ENCODE peak calls at places on chromosome 4, in six cellular contexts. G is stomach, P is RWPE1, Y is GM13977, K is ELF-1, M is bronchial epithelial cell. D is an unnamed sample.

GRCh38 chr4:8199594-8200301 is 658 bp downstream of the SH3TC1 start:
- DNase-seq in G (peak), P (peak), Y (peak), K (no peak), M (no peak), D (no peak)

GRCh38 chr4:113810906-113811305 is 49.4 kb upstream of the CAMK2D start:
- DNase-seq in G (no peak), P (no peak), Y (no peak), K (no peak), M (no peak), D (no peak)

GRCh38 chr4:5409980-5410618 is 298.3 kb downstream of the EVC2 start:
- DNase-seq in G (no peak), P (no peak), Y (no peak), K (no peak), M (no peak), D (peak)

GRCh38 chr4:106583567-106583966 is 215.0 kb upstream of the GIMD1 start:
- DNase-seq in G (no peak), P (peak), Y (no peak), K (no peak), M (peak), D (peak)

GRCh38 chr4:174434455-174434854 is 87.8 kb downstream of the HPGD start:
- DNase-seq in G (no peak), P (no peak), Y (no peak), K (no peak), M (no peak), D (peak)

GRCh38 chr4:4501678-4502077 is 40.2 kb downstream of the STX18 start:
- DNase-seq in G (no peak), P (no peak), Y (no peak), K (no peak), M (no peak), D (no peak)

GRCh38 chr4:78247541-78248285 is 190.6 kb downstream of the FRAS1 start:
- DNase-seq in G (no peak), P (no peak), Y (no peak), K (no peak), M (peak), D (no peak)

GRCh38 chr4:107247738-107248137 is 211.6 kb upstream of the DKK2 start:
- DNase-seq in G (no peak), P (no peak), Y (no peak), K (no peak), M (no peak), D (no peak)

GRCh38 chr4:186819357-186820086 is 95.9 kb upstream of the FAT1 start:
- DNase-seq in G (no peak), P (no peak), Y (no peak), K (no peak), M (peak), D (no peak)

GRCh38 chr4:7649741-7650531 is 215.2 kb upstream of the PSAPL1 start:
- DNase-seq in G (no peak), P (peak), Y (peak), K (no peak), M (peak), D (no peak)

GRCh38 chr4:158172558-158173258 is at the start of gene GASK1B:
- DNase-seq in G (no peak), P (peak), Y (peak), K (peak), M (peak), D (peak)

GRCh38 chr4:119227690-119228089 is 15.2 kb downstream of the USP53 start:
- DNase-seq in G (no peak), P (no peak), Y (no peak), K (no peak), M (no peak), D (no peak)

GRCh38 chr4:126955292-126956191 is 677.2 kb upstream of the INTU start:
- DNase-seq in G (no peak), P (no peak), Y (no peak), K (peak), M (no peak), D (peak)

GRCh38 chr4:151921371-151921770 is 160.6 kb upstream of the GATB start:
- DNase-seq in G (no peak), P (peak), Y (no peak), K (no peak), M (no peak), D (no peak)

GRCh38 chr4:15396157-15396800 is 31.6 kb upstream of the C1QTNF7 start:
- DNase-seq in G (peak), P (peak), Y (peak), K (peak), M (peak), D (peak)

GRCh38 chr4:637536-637935 is 12.2 kb downstream of the PDE6B start:
- DNase-seq in G (no peak), P (no peak), Y (no peak), K (no peak), M (no peak), D (no peak)

GRCh38 chr4:125590158-125590557 is 275.4 kb downstream of the FAT4 start:
- DNase-seq in G (no peak), P (no peak), Y (no peak), K (no peak), M (no peak), D (no peak)

GRCh38 chr4:18931643-18932373 is 910.3 kb upstream of the LCORL start:
- DNase-seq in G (no peak), P (no peak), Y (no peak), K (no peak), M (no peak), D (no peak)

GRCh38 chr4:76250962-76251361 is 559 bp upstream of the FAM47E start:
- DNase-seq in G (no peak), P (peak), Y (peak), K (no peak), M (no peak), D (peak)

GRCh38 chr4:32589853-32590252 is 1869.7 kb downstream of the PCDH7 start:
- DNase-seq in G (no peak), P (no peak), Y (no peak), K (no peak), M (no peak), D (no peak)

GRCh38 chr4:136920092-136920491 is 612.2 kb downstream of the PCDH18 start:
- DNase-seq in G (no peak), P (no peak), Y (no peak), K (no peak), M (no peak), D (no peak)

GRCh38 chr4:47271296-47271695 is 192.2 kb downstream of the COMMD8 start:
- DNase-seq in G (no peak), P (no peak), Y (no peak), K (no peak), M (no peak), D (no peak)

GRCh38 chr4:152992027-152992426 is 55.9 kb downstream of the FHDC1 start:
- DNase-seq in G (peak), P (peak), Y (no peak), K (peak), M (peak), D (no peak)

GRCh38 chr4:83150563-83151330 is 36.2 kb upstream of the PLAC8 start:
- DNase-seq in G (peak), P (peak), Y (no peak), K (peak), M (peak), D (no peak)

GRCh38 chr4:87209696-87210095 is 10.7 kb downstream of the KLHL8 start:
- DNase-seq in G (peak), P (no peak), Y (peak), K (no peak), M (no peak), D (no peak)

GRCh38 chr4:54232151-54232688 is 3.1 kb downstream of the PDGFRA start:
- DNase-seq in G (no peak), P (no peak), Y (no peak), K (peak), M (no peak), D (peak)

D was measured in GM23338.